ENCODE peak calls at places on chromosome 17, in five cellular contexts. B, Y, K, W and O are unnamed samples.

GRCh38 chr17:52159810-52160578 is 1.5 kb upstream of the CA10 start:
- DNase-seq in B (no peak), Y (no peak), K (no peak), W (no peak), O (no peak)

GRCh38 chr17:32936157-32936893 is 8.4 kb downstream of the TMEM98 start:
- DNase-seq in B (no peak), K (no peak), W (no peak), Y (no peak), O (no peak)

GRCh38 chr17:57985675-57985974 is 2.4 kb downstream of the VEZF1 start:
- DNase-seq in Y (no peak), K (no peak), W (no peak), B (peak), O (peak)

GRCh38 chr17:77437017-77437416 is 296.2 kb downstream of the SEC14L1 start:
- DNase-seq in Y (peak), K (no peak), B (peak), W (peak), O (no peak)

GRCh38 chr17:77141846-77142449 is 1.2 kb downstream of the SEC14L1 start:
- DNase-seq in W (no peak), B (no peak), K (no peak), Y (no peak), O (peak)

GRCh38 chr17:28745777-28746473 is 2.1 kb downstream of the TRAF4 start:
- DNase-seq in Y (no peak), B (no peak), W (no peak), K (peak), O (peak)

GRCh38 chr17:14201087-14201486 is 35.6 kb downstream of the CDRT15 start:
- DNase-seq in Y (no peak), W (no peak), B (peak), K (no peak), O (no peak)

GRCh38 chr17:39551879-39552278 is 55.8 kb downstream of the NEUROD2 start:
- DNase-seq in B (peak), W (no peak), K (no peak), Y (no peak), O (peak)

GRCh38 chr17:47847341-47848197 is 3.4 kb downstream of the SP6 start:
- DNase-seq in K (no peak), B (no peak), W (no peak), Y (no peak), O (peak)

GRCh38 chr17:3890082-3890892 is 2.6 kb downstream of the CAMKK1 start:
- DNase-seq in K (peak), Y (peak), B (peak), W (peak), O (peak)

GRCh38 chr17:78915872-78916632 is 9.1 kb downstream of the TIMP2 start:
- DNase-seq in B (no peak), K (peak), W (no peak), Y (no peak), O (peak)

GRCh38 chr17:31559647-31560501 is 168.4 kb downstream of the RAB11FIP4 start:
- DNase-seq in K (no peak), B (no peak), W (no peak), Y (peak), O (no peak)

GRCh38 chr17:55584055-55584685 is 72.9 kb upstream of the SMIM36 start:
- DNase-seq in Y (no peak), W (no peak), K (no peak), B (peak), O (peak)

GRCh38 chr17:10614536-10615155 is 42.5 kb downstream of the MYH3 start:
- DNase-seq in W (peak), Y (peak), K (no peak), B (peak), O (peak)

GRCh38 chr17:80279895-80280294 is 19.2 kb downstream of the RNF213 start:
- DNase-seq in B (peak), W (peak), K (peak), Y (peak), O (peak)

GRCh38 chr17:35865412-35866355 is 3.0 kb downstream of the HEATR9 start:
- DNase-seq in Y (no peak), K (no peak), B (peak), W (no peak), O (peak)

DNA sequence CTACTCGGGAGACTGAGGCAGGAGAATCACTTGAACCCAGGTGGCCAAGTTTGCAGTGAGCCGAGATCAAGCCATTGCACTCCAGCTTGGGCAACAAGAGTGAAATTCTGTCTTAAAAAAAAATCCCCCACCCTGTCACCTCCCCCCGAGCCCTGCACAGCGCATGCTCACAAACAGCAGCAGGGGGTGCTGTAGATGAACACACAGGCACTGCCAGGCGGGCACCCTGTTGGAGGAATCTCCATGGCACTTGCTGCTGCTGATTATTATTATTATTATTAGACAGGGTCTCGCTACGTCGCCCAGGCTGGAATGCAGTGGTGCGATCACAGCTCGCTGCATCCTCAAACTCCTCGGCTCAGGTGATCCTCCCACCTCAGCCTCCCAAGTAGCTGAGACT is 24.6 kb downstream of the FZD2 start:
- DNase-seq in Y (no peak), B (no peak), W (no peak), K (no peak), O (no peak)
- TF ChIP-seq CTCF in Y (no peak), B (peak), W (peak), K (peak), O (no peak)

GRCh38 chr17:17723354-17724261 is 42.4 kb downstream of the RAI1 start:
- DNase-seq in Y (no peak), W (peak), B (peak), K (no peak), O (peak)
- H3K4me3 ChIP-seq in Y (peak), W (peak), B (peak), K (peak), O (peak)

GRCh38 chr17:45308016-45308365 is 8.8 kb downstream of the MAP3K14 start:
- DNase-seq in W (no peak), Y (no peak), B (no peak), K (no peak), O (no peak)

GRCh38 chr17:45306094-45306493 is 10.7 kb downstream of the MAP3K14 start:
- DNase-seq in Y (no peak), B (no peak), K (no peak), W (no peak), O (no peak)

GRCh38 chr17:45307290-45308015 is 9.4 kb downstream of the MAP3K14 start:
- DNase-seq in K (no peak), Y (peak), W (peak), B (peak), O (peak)

GRCh38 chr17:45305532-45306087 is 11.2 kb downstream of the MAP3K14 start:
- DNase-seq in B (peak), W (no peak), K (no peak), Y (no peak), O (no peak)

GRCh38 chr17:45306623-45307022 is 10.2 kb downstream of the MAP3K14 start:
- DNase-seq in Y (no peak), K (no peak), B (no peak), W (no peak), O (no peak)
- TF ChIP-seq CTCF in Y (no peak), K (no peak), B (no peak), W (peak), O (no peak)

GRCh38 chr17:50273654-50274040 is 619 bp upstream of the TMEM92 start:
- DNase-seq in W (no peak), K (no peak), Y (peak), B (no peak), O (no peak)
- H3K4me3 ChIP-seq in W (peak), K (peak), Y (no peak), B (no peak), O (no peak)

DNA sequence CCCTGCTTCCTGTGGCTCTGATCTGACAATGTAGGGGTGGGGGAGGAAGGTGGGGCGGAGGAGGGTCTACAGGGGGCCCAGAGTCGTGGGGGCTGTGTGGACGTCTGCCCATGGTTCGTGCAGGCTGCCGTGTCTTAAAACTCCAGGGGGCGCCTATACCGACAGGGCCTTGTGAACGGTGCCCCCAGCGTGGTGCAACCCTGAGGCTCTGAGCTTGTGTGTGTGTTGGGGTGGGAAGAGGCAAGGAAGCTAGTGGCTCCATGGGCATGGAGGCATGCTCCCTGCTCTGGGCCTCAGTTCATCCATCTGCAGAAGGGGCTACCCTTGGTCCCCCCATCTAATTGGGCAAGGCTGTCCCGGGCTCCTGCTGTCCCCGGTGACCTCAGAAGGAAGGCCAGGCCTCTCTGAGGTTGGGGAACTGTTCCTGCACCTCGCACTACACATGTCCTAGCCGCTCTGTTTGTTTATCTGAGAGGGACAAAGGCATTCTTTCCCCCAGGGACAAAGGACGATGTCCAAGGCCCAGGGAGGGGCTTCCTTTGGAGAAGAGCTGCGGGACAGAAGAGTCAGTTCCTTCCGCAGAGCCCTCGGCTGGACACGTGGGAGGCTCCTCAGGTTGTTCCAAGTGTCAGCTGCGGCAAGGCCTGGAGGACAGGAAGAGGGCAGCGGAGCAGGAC is 13.5 kb downstream of the CA4 start:
- DNase-seq in K (no peak), W (no peak), Y (no peak), B (no peak), O (no peak)
- TF ChIP-seq CTCF in K (no peak), W (no peak), Y (no peak), B (no peak), O (no peak)

GRCh38 chr17:62744259-62744658 is 63.9 kb downstream of the MARCHF10 start:
- DNase-seq in K (no peak), Y (no peak), B (no peak), W (no peak), O (no peak)
- H3K4me3 ChIP-seq in K (no peak), Y (no peak), B (no peak), W (no peak), O (no peak)

DNA sequence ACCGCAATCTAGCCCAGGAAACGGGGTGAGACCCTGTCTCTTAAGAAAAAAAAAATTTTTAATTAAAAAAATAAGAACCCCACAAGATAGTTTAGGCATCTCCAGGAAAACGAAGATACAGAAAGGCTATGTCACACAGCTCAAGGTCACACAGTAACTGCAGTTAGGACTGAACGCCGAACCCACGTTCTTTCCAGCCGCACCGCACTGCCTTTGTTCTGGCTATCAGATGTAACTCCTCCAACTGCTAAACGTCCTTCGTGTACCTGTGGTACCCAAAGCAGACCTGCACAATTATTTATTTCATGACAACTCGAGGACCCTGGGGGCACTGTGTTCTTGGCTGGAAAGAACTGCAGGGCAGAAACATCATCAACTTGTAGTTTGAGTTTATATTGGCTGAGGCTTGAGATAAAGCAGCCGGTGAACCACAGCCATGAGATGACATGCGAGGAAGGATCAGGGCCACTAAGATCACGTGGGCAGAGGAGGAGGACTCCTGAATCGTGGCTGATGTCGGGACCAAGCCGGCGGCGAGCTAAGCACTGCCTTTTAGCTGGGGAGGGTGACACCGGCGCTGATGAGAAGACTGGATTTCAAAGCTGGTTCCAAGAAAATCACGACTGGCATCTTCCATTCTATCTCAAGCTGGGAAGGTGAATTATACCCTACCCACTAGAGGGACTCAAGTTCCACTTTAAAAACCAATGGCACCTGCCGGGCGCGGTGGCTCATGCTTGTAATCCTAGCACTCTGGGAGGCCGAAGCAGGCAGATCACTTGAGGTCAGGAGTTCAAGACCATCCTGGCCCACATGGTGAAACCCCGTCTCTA is 20.7 kb upstream of the MNT start:
- DNase-seq in Y (no peak), B (peak), W (no peak), K (no peak), O (peak)
- TF ChIP-seq CTCF in Y (no peak), B (peak), W (peak), K (no peak), O (peak)

DNA sequence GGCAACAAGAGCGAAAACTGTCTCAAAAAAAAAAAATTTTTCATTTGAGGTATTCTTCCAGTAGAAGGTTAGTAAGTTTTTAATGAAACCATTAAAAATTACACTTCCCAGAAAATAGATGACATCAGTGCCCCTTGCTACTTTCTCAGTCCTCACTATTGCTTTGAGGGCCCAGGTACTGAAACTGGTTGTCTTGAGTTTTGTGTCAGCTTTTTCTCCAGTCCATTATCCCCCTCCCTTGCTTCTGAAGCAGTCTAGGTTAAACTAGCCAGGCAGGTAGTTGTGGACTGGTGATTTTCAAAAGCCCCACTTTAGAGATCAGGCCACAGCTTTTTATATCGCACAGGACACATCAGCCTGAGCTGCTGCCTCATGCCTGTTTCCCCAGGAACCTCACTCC is 10.9 kb downstream of the SMCR8 start:
- DNase-seq in W (no peak), K (no peak), B (no peak), Y (no peak), O (no peak)
- H3K4me3 ChIP-seq in W (no peak), K (no peak), B (no peak), Y (no peak), O (no peak)

GRCh38 chr17:75722542-75723095 is 1.4 kb downstream of the ITGB4 start:
- DNase-seq in W (no peak), B (no peak), Y (no peak), K (no peak), O (no peak)
- TF ChIP-seq CTCF in W (no peak), B (no peak), Y (no peak), K (no peak), O (no peak)